ENCODE peak calls at places on chromosomes 13 and 19, in nine cellular contexts. O, V, W, Q, Y, E, D, C and R are unnamed samples.
A peak's percentile ranks its signal among the peaks of the same experiment; 100 is the strongest.

GRCh38 chr13:28349371-28349770 is 145.6 kb downstream of the FLT1 start:
- DNase-seq in O (no peak), V (no peak), W (no peak), Y (no peak), D (no peak), C (no peak), E (no peak), Q (no peak), R (no peak)

GRCh38 chr13:77846173-77846572 is 72.5 kb downstream of the EDNRB start:
- DNase-seq in D (no peak), Q (no peak), W (no peak), V (no peak), O (no peak), Y (no peak), C (no peak), E (no peak), R (no peak)

GRCh38 chr13:65330691-65331090 is 1899.4 kb downstream of the PCDH9 start:
- DNase-seq in C (no peak), Q (no peak), V (no peak), D (no peak), W (no peak), E (no peak), Y (no peak), O (no peak), R (no peak)

GRCh38 chr13:75938811-75939525 is 302.8 kb downstream of the LMO7 start:
- DNase-seq in V (no peak), E (no peak), O (no peak), Q (no peak), C (no peak), W (no peak), D (no peak), Y (peak; percentile 2), R (no peak)

GRCh38 chr13:61414686-61415664 is 674 bp downstream of the PCDH20 start:
- DNase-seq in D (no peak), C (no peak), V (peak; percentile 74), Q (no peak), O (no peak), W (no peak), E (peak; percentile 91), Y (peak; percentile 5), R (peak; percentile 46)

GRCh38 chr13:45196091-45196490 is 4.8 kb downstream of the KCTD4 start:
- DNase-seq in W (no peak), E (no peak), O (no peak), Q (no peak), Y (peak; percentile 47), C (no peak), D (no peak), V (no peak), R (no peak)

GRCh38 chr13:105442941-105443340 is 1092.5 kb downstream of the EFNB2 start:
- DNase-seq in Y (peak; percentile 96), D (no peak), V (no peak), E (no peak), Q (peak; percentile 21), W (no peak), O (no peak), C (no peak), R (no peak)

GRCh38 chr19:33376423-33376822 is 2.9 kb downstream of the CEBPG start:
- DNase-seq in E (no peak), V (no peak), D (no peak), Y (peak; percentile 86), Q (peak; percentile 51), W (peak; percentile 94), O (no peak), C (no peak), R (peak; percentile 73)

GRCh38 chr19:38409631-38410133 is 6.8 kb downstream of the FAM98C start:
- DNase-seq in C (no peak), W (no peak), Y (peak; percentile 73), O (no peak), Q (peak; percentile 36), D (no peak), E (no peak), V (no peak), R (no peak)

GRCh38 chr19:16297575-16298178 is 26.9 kb upstream of the KLF2 start:
- DNase-seq in Y (no peak), E (no peak), D (no peak), O (no peak), C (no peak), V (no peak), Q (no peak), W (no peak), R (no peak)

GRCh38 chr13:44936246-44936645 is 53.0 kb downstream of the NUFIP1 start:
- DNase-seq in E (no peak), O (no peak), D (no peak), V (no peak), Q (no peak), Y (no peak), C (no peak), W (no peak), R (no peak)

GRCh38 chr19:34481861-34482379 is 362 bp downstream of the WTIP start:
- DNase-seq in D (no peak), O (no peak), C (no peak), W (no peak), V (no peak), Y (no peak), E (no peak), Q (no peak), R (no peak)

GRCh38 chr19:5045956-5046338 is 77.0 kb downstream of the KDM4B start:
- DNase-seq in V (no peak), E (no peak), D (no peak), Q (no peak), Y (no peak), O (no peak), W (no peak), C (no peak), R (peak; percentile 40)

GRCh38 chr13:47237571-47237970 is 340.7 kb upstream of the HTR2A start:
- DNase-seq in C (no peak), V (no peak), Q (no peak), W (no peak), O (no peak), D (no peak), E (no peak), Y (no peak), R (no peak)

GRCh38 chr13:21074601-21075302 is 13.4 kb upstream of the LATS2 start:
- DNase-seq in W (peak; percentile 71), D (peak; percentile 38), C (peak; percentile 19), Q (no peak), O (peak; percentile 22), E (no peak), V (no peak), Y (peak; percentile 44), R (no peak)

GRCh38 chr13:60009300-60010248 is 154.2 kb downstream of the DIAPH3 start:
- DNase-seq in V (no peak), D (no peak), Q (no peak), E (no peak), O (no peak), C (no peak), Y (no peak), W (no peak), R (no peak)

GRCh38 chr19:3233116-3233515 is 8.7 kb downstream of the CELF5 start:
- DNase-seq in D (no peak), E (no peak), V (no peak), Y (no peak), W (no peak), C (no peak), Q (no peak), O (no peak), R (no peak)

GRCh38 chr13:25384747-25385270 is 13.0 kb downstream of the ATP8A2 start:
- DNase-seq in D (no peak), E (no peak), V (no peak), O (no peak), Q (no peak), W (no peak), C (no peak), Y (no peak), R (no peak)

GRCh38 chr19:38736413-38737280 is 7.6 kb downstream of the CAPN12 start:
- DNase-seq in E (peak; percentile 84), D (peak; percentile 63), O (peak; percentile 84), V (no peak), C (no peak), Y (no peak), Q (peak; percentile 74), W (no peak), R (peak; percentile 75)